ENCODE peak calls at places on chromosomes 16 and 17, in five cellular contexts. D, C, G, A and Y are unnamed samples. For H3K4me1, the result is how much of the 10 kb centered on the place peaks cover.

GRCh38 chr16:53913082-53913870 is 209.3 kb downstream of the FTO start:
- DNase-seq in G (no peak), A (no peak), D (peak), C (no peak), Y (no peak)

GRCh38 chr17:12673788-12674187 is 8.1 kb downstream of the MYOCD start:
- DNase-seq in G (no peak), D (no peak), A (no peak), C (no peak), Y (no peak)

GRCh38 chr16:73053379-73054130 is 5.6 kb upstream of the ZFHX3 start:
- DNase-seq in G (no peak), C (no peak), A (no peak), D (no peak), Y (no peak)

GRCh38 chr16:49622084-49622390 is 233.9 kb downstream of the ZNF423 start:
- DNase-seq in D (no peak), G (no peak), C (no peak), A (no peak), Y (no peak)

GRCh38 chr17:14755002-14755401 is 454.1 kb downstream of the HS3ST3B1 start:
- DNase-seq in C (no peak), A (no peak), D (no peak), G (no peak), Y (no peak)

GRCh38 chr17:17737938-17738894 is 57.0 kb downstream of the RAI1 start:
- DNase-seq in D (no peak), A (no peak), C (no peak), G (no peak), Y (peak)

GRCh38 chr16:52002021-52002420 is 544.9 kb downstream of the TOX3 start:
- DNase-seq in A (no peak), C (no peak), D (no peak), G (no peak), Y (no peak)

GRCh38 chr16:50616386-50616785 is 64.7 kb downstream of the SNX20 start:
- DNase-seq in G (no peak), C (no peak), A (no peak), D (no peak), Y (no peak)

GRCh38 chr17:10738516-10739258 is 8.9 kb upstream of the TMEM220 start:
- DNase-seq in D (peak), G (no peak), C (peak), A (no peak), Y (no peak)

GRCh38 chr16:49354991-49355390 is 18.6 kb upstream of the C16orf78 start:
- DNase-seq in A (no peak), D (no peak), G (no peak), C (no peak), Y (no peak)

GRCh38 chr17:52227926-52228325 is 69.4 kb upstream of the CA10 start:
- DNase-seq in C (no peak), A (no peak), G (no peak), D (no peak), Y (no peak)

GRCh38 chr17:57442401-57442823 is 186.1 kb downstream of the MSI2 start:
- DNase-seq in C (no peak), A (no peak), D (no peak), G (no peak), Y (no peak)

GRCh38 chr16:17835118-17835949 is 364.6 kb upstream of the XYLT1 start:
- DNase-seq in G (no peak), A (no peak), D (no peak), C (no peak), Y (no peak)

GRCh38 chr16:12113581-12114375 is 137.2 kb downstream of the SNX29 start:
- DNase-seq in C (no peak), A (no peak), D (no peak), G (no peak), Y (no peak)

GRCh38 chr16:49725651-49726050 is 130.3 kb downstream of the ZNF423 start:
- DNase-seq in A (no peak), D (no peak), G (no peak), C (no peak), Y (no peak)

GRCh38 chr16:1784977-1785845 is 2.5 kb downstream of the NUBP2 start:
- DNase-seq in C (no peak), A (peak), D (no peak), G (no peak), Y (no peak)

GRCh38 chr16:5215911-5216310 is 118.3 kb upstream of the EEF2KMT start:
- DNase-seq in G (no peak), C (no peak), D (no peak), A (no peak), Y (no peak)

GRCh38 chr17:64202683-64203430 is 60.2 kb downstream of the TEX2 start:
- DNase-seq in G (no peak), A (no peak), D (no peak), C (no peak), Y (no peak)

GRCh38 chr16:11621920-11622651 is 35.4 kb upstream of the LITAF start:
- DNase-seq in C (no peak), G (no peak), D (no peak), A (no peak), Y (no peak)

GRCh38 chr17:76402711-76403110 is 18.3 kb downstream of the SPHK1 start:
- DNase-seq in A (no peak), G (no peak), D (no peak), C (peak), Y (no peak)

GRCh38 chr17:56898874-56899273 is 15.0 kb downstream of the TRIM25 start:
- DNase-seq in A (no peak), D (no peak), G (no peak), C (no peak), Y (no peak)

GRCh38 chr16:17177968-17178880 is 292.5 kb downstream of the XYLT1 start:
- DNase-seq in D (no peak), A (no peak), C (no peak), G (no peak), Y (no peak)

GRCh38 chr16:89073346-89074221 is 20.1 kb upstream of the ACSF3 start:
- DNase-seq in A (no peak), D (no peak), G (no peak), C (no peak), Y (no peak)

GRCh38 chr16:3046506-3047386 is at the start of gene MMP25:
- DNase-seq in A (no peak), C (no peak), G (no peak), D (no peak), Y (no peak)

GRCh38 chr17:46071796-46072195 is 72.7 kb downstream of the STH start:
- DNase-seq in D (no peak), C (no peak), A (no peak), G (no peak), Y (no peak)

GRCh38 chr16:2157480-2158261 is 2.1 kb downstream of the TRAF7 start:
- DNase-seq in D (no peak), A (no peak), C (peak), G (no peak), Y (no peak)

GRCh38 chr16:70588565-70588964 is 57.8 kb upstream of the IL34 start:
- DNase-seq in D (no peak), A (no peak), G (no peak), C (no peak), Y (no peak)

GRCh38 chr16:70594569-70594968 is 51.8 kb upstream of the IL34 start:
- DNase-seq in G (peak), C (no peak), A (peak), D (no peak), Y (peak)

GRCh38 chr16:10728035-10728462 is 15.6 kb upstream of the NUBP1 start:
- DNase-seq in G (no peak), A (no peak), C (no peak), D (no peak), Y (no peak)

GRCh38 chr17:6095501-6095900 is 25.3 kb downstream of the WSCD1 start:
- DNase-seq in C (peak), A (no peak), G (no peak), D (no peak), Y (peak)

GRCh38 chr16:2860826-2861567 is 3.0 kb upstream of the PRSS22 start:
- DNase-seq in D (no peak), A (no peak), G (no peak), C (no peak), Y (no peak)

GRCh38 chr17:75970011-75970523 is 8.9 kb downstream of the ACOX1 start:
- DNase-seq in A (no peak), C (no peak), D (no peak), G (no peak), Y (no peak)

GRCh38 chr17:13004336-13004735 is 13.5 kb downstream of the ELAC2 start:
- DNase-seq in C (no peak), G (no peak), D (no peak), A (no peak), Y (no peak)

GRCh38 chr16:88772871-88773811 is 11.9 kb downstream of the PIEZO1 start:
- DNase-seq in D (no peak), A (peak), G (no peak), C (no peak), Y (peak)

GRCh38 chr17:78174332-78174869 is 6.0 kb downstream of the SYNGR2 start:
- DNase-seq in D (peak), G (no peak), A (peak), C (peak), Y (peak)

GRCh38 chr16:12204601-12205000 is 228.1 kb downstream of the SNX29 start:
- DNase-seq in C (no peak), D (no peak), G (no peak), A (no peak), Y (no peak)

GRCh38 chr16:70715860-70716357 is 30.1 kb upstream of the MTSS2 start:
- DNase-seq in A (no peak), C (no peak), G (no peak), D (no peak), Y (no peak)

GRCh38 chr17:29042679-29043538 is at the start of gene PIPOX:
- DNase-seq in G (no peak), D (no peak), A (no peak), C (peak), Y (peak)

DNA sequence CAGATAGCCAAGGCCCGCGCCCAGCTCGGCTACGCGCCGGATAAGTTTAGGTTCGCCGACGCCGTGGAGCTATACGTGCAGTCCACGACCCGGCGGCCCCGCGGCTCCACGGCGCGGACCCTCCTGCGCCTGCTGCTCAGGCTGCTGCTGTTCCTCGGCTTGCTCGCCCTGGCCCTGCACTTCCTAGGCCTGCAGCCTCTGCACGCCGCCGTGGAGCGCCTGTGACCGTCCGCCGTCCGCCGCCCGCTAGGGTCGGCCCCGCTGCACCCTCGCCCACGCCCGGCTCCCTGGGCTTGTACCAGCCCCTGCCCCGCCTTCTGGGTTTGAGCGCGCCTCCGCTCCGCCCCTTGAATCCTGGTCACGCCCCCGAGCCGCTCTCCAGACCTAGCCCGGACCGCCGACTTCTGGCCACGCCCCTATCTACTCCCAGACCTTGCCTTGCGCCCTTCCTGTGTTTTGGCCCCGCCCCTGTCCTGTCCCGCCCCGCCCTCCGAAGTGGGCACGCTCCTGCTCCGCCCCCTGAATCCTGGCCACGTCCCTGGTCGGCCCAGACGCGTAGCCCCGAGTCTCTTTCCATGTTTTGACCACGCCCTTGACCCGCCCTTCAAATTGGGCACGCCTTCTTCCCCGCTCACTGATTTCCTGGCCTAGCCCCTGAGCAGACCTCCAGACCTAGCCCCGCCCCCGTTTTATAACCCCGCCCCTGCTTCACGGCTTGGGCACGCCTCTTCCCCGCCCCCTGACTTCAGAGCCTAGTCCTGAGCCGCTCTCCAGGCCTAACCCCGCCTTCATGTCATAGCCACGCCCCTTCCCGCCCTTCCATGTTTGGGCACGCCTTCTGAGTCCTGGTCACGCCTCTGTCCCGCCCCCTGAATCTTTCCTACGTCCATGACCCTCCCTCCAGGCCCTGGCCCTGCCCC is 15.6 kb upstream of the EEF2K start:
- DNase-seq in C (peak), D (peak), A (peak), G (peak), Y (peak)
- H3K4me1 ChIP-seq in C (under half), D (under half), A (under half), G (under half), Y (under half)

GRCh38 chr16:67544844-67545664 is 16.4 kb downstream of the RIPOR1 start:
- DNase-seq in D (no peak), G (no peak), A (no peak), C (peak), Y (peak)

GRCh38 chr16:67547423-67548264 is 14.7 kb upstream of the CTCF start:
- DNase-seq in G (no peak), D (no peak), C (peak), A (peak), Y (peak)

GRCh38 chr16:67545665-67546024 is 16.7 kb upstream of the CTCF start:
- DNase-seq in G (no peak), C (no peak), A (no peak), D (no peak), Y (no peak)

GRCh38 chr16:67546761-67547422 is 15.4 kb upstream of the CTCF start:
- DNase-seq in G (peak), D (no peak), A (peak), C (peak), Y (peak)

GRCh38 chr16:67546091-67546501 is 16.2 kb upstream of the CTCF start:
- DNase-seq in C (peak), D (no peak), A (no peak), G (no peak), Y (peak)
- H3K4me1 ChIP-seq in C (under half), D (half or more), A (half or more), G (under half), Y (half or more)

DNA sequence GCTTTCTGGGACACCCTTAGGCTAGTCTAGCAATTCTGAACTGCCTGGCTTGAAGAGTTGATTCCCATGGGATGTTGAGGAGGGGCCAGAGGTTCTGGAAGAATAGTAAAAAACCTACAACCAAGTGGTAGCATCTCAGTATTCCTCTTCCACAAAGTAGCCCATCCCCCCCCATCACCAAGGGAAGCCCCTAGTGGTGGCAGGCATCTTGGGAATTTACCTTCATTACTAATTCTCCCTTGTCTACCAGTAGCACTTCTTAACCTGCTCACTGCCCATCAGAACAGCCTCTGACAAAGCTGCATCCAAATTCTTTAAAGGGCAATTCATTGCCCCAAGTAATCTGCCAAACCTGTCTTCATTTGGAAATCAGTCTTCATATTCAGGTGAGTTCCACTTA is 12.8 kb upstream of the RAB11FIP4 start:
- DNase-seq in C (no peak), D (no peak), A (no peak), G (no peak), Y (no peak)
- H3K4me1 ChIP-seq in C (under half), D (under half), A (under half), G (under half), Y (under half)

GRCh38 chr17:38447502-38448095 is 19.3 kb downstream of the ARHGAP23 start:
- DNase-seq in C (no peak), D (no peak), A (no peak), G (no peak), Y (no peak)
- H3K4me1 ChIP-seq in C (under half), D (half or more), A (half or more), G (under half), Y (half or more)

GRCh38 chr17:81558115-81558468 is 5.9 kb upstream of the FAAP100 start:
- DNase-seq in G (no peak), A (no peak), C (no peak), D (no peak), Y (no peak)

GRCh38 chr17:81556175-81556691 is 4.1 kb upstream of the FAAP100 start:
- DNase-seq in A (no peak), D (no peak), C (no peak), G (no peak), Y (no peak)

GRCh38 chr17:81558941-81559806 is 7.0 kb upstream of the FAAP100 start:
- DNase-seq in C (no peak), A (peak), D (no peak), G (no peak), Y (no peak)

GRCh38 chr17:81556863-81557262 is 4.7 kb upstream of the FAAP100 start:
- DNase-seq in C (no peak), G (no peak), D (no peak), A (no peak), Y (no peak)

GRCh38 chr17:81557276-81558114 is 5.3 kb upstream of the FAAP100 start:
- DNase-seq in A (no peak), G (no peak), C (no peak), D (no peak), Y (no peak)
- H3K4me1 ChIP-seq in A (half or more), G (under half), C (under half), D (half or more), Y (under half)

DNA sequence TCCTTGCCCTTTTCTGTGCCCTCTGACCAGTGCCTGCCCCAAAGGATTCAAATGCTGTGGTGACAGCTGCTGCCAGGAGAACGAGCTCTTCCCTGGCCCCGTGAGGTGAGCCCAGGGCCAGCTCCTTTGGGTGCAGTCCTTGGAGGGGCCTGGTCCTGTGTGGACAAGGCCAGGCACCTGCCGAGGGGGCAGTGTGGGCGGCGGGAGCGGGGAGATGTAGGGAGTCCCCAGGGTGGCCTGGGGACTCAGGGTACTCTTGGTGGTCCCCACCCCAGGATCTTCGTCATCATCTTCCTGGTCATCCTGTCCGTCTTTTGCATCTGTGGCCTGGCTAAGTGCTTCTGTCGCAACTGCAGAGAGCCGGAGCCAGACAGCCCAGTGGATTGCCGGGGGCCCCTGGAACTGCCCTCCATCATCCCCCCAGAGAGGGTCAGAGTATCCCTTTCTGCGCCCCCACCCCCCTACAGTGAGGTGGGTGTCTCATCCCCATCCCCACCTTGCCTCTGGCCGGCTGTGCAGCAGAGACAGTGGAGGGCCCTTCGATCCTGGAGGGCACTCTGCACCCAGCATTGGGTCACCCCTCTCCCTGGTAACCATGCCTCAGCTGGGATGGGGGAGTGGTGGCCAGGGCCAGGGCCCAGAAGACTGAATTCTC is 4.4 kb downstream of the TMEM92 start:
- DNase-seq in A (no peak), C (no peak), G (no peak), D (no peak), Y (no peak)
- H3K4me1 ChIP-seq in A (under half), C (under half), G (under half), D (under half), Y (under half)

GRCh38 chr17:72518333-72518732 is 397.5 kb downstream of the SOX9 start:
- DNase-seq in G (no peak), C (no peak), D (no peak), A (no peak), Y (no peak)

GRCh38 chr17:72516772-72517399 is 396.1 kb downstream of the SOX9 start:
- DNase-seq in C (no peak), D (peak), G (peak), A (no peak), Y (no peak)

GRCh38 chr17:72518810-72519597 is 398.2 kb downstream of the SOX9 start:
- DNase-seq in G (no peak), D (no peak), C (no peak), A (no peak), Y (no peak)

GRCh38 chr17:72519598-72519936 is 398.7 kb downstream of the SOX9 start:
- DNase-seq in C (no peak), D (no peak), G (no peak), A (no peak), Y (no peak)

DNA sequence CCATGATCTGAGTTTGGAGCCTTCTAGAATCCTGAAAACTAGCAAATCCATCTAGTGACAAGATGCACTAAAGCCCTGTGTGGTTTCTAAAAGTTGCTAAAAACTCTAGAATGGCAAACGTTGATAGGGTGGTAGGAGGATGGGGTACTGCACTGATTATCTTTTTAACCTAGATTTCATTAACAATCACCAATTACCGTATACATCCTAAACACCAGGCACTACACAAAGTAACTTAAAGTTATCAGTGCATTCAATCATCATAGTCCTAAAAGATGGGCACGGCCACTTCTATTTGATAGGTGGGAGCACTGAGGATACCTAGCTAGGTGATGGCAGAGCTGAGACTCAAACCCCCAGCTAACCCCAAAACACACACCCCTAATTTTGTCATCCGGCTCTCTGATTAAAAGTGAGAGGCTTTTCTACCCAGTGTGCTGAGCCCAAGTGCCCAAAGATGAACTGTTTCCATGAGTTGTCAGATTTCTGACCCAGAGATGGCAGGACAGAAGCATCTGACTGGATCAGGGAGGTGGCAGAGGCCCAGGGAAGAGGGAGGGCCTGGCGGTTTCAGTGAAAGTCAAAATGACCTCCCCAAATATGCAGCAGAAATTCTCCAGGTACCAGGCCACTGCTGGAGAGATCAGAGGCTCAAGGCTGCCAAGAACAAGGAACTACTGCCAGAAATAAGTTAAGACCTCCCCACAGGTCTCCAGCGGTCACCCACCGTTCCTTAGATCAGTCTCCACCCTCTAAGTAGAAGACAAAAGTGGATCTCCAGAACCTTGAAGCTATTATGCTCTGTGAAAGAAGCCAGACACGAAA is 396.8 kb downstream of the SOX9 start:
- DNase-seq in D (no peak), A (no peak), C (no peak), G (no peak), Y (no peak)
- H3K4me1 ChIP-seq in D (under half), A (under half), C (under half), G (under half), Y (under half)

GRCh38 chr16:28298511-28298878 is 6.2 kb downstream of the SBK1 start:
- DNase-seq in D (no peak), G (no peak), C (no peak), A (no peak), Y (no peak)
- H3K4me1 ChIP-seq in D (under half), G (under half), C (under half), A (under half), Y (under half)